ENCODE peak calls at places on chromosome 9, in four cellular contexts. One of them, this sample, is unnamed.

GRCh38 chr9:109793196-109793595 is 13.2 kb downstream of the PALM2AKAP2 start:
- DNase-seq in progenitor cell of endocrine pancreas: no peak
- DNase-seq in pancreas: no peak
- DNase-seq in anterior cingulate cortex: no peak
- DNase-seq in this sample: no peak

GRCh38 chr9:11457809-11458785 is 845.3 kb upstream of the PTPRD start:
- DNase-seq in anterior cingulate cortex: no peak
- DNase-seq in progenitor cell of endocrine pancreas: no peak
- DNase-seq in pancreas: no peak
- DNase-seq in this sample: no peak

GRCh38 chr9:127194881-127195713 is 69.5 kb upstream of the GARNL3 start:
- DNase-seq in anterior cingulate cortex: no peak
- DNase-seq in progenitor cell of endocrine pancreas: no peak
- DNase-seq in pancreas: no peak
- DNase-seq in this sample: no peak

GRCh38 chr9:98742325-98743280 is 33.9 kb upstream of the GABBR2 start:
- DNase-seq in anterior cingulate cortex: no peak
- DNase-seq in pancreas: no peak
- DNase-seq in progenitor cell of endocrine pancreas: no peak
- DNase-seq in this sample: no peak

GRCh38 chr9:77783518-77783917 is 135.4 kb upstream of the GNA14 start:
- DNase-seq in anterior cingulate cortex: no peak
- DNase-seq in progenitor cell of endocrine pancreas: no peak
- DNase-seq in pancreas: no peak
- DNase-seq in this sample: no peak

GRCh38 chr9:21653091-21653490 is 149.3 kb upstream of the MTAP start:
- DNase-seq in anterior cingulate cortex: no peak
- DNase-seq in pancreas: no peak
- DNase-seq in progenitor cell of endocrine pancreas: no peak
- DNase-seq in this sample: no peak

GRCh38 chr9:15299374-15299939 is 7.6 kb downstream of the TTC39B start:
- DNase-seq in anterior cingulate cortex: no peak
- DNase-seq in pancreas: no peak
- DNase-seq in progenitor cell of endocrine pancreas: no peak
- DNase-seq in this sample: no peak

GRCh38 chr9:1366300-1366699 is 316.1 kb downstream of the DMRT2 start:
- DNase-seq in pancreas: no peak
- DNase-seq in anterior cingulate cortex: no peak
- DNase-seq in progenitor cell of endocrine pancreas: no peak
- DNase-seq in this sample: no peak

GRCh38 chr9:80994892-80995291 is 694.5 kb downstream of the TLE1 start:
- DNase-seq in anterior cingulate cortex: no peak
- DNase-seq in progenitor cell of endocrine pancreas: no peak
- DNase-seq in pancreas: no peak
- DNase-seq in this sample: no peak